ENCODE peak calls at places on chromosomes 3 and 15, in ten cellular contexts. M is CD4-positive, alpha-beta memory T cell; Y is heart left ventricle; K is ovary; E is left ventricle myocardium inferior; I is adrenal gland; T is bronchial epithelial cell; G is Karpas-422; X is cardiac muscle cell; F is dorsolateral prefrontal cortex. O is an unnamed sample.

GRCh38 chr3:149620291-149621020 is 37.4 kb downstream of the WWTR1 start:
- DNase-seq in E (no peak), X (no peak), T (no peak), I (no peak), F (no peak), G (no peak), M (no peak), Y (no peak), K (no peak), O (no peak)

GRCh38 chr3:100600181-100601042 is 9.0 kb upstream of the ADGRG7 start:
- DNase-seq in M (no peak), E (no peak), G (no peak), F (no peak), X (no peak), T (peak), Y (no peak), K (no peak), I (no peak), O (no peak)

GRCh38 chr3:47578691-47579632 is at the start of gene CSPG5:
- DNase-seq in Y (no peak), T (no peak), E (peak), I (no peak), K (peak), X (peak), F (peak), G (no peak), M (peak), O (no peak)

GRCh38 chr15:101062063-101062462 is 142.9 kb downstream of the LRRK1 start:
- DNase-seq in X (no peak), I (no peak), G (peak), T (no peak), F (no peak), M (no peak), Y (no peak), K (no peak), E (no peak), O (no peak)

GRCh38 chr3:175431396-175431795 is 572.3 kb downstream of the NAALADL2 start:
- DNase-seq in G (no peak), F (no peak), T (no peak), K (no peak), E (no peak), X (no peak), Y (no peak), I (no peak), M (no peak), O (no peak)

GRCh38 chr3:170726976-170727661 is 141.2 kb upstream of the SLC7A14 start:
- DNase-seq in I (no peak), G (no peak), Y (no peak), T (peak), X (no peak), M (no peak), E (no peak), F (no peak), K (no peak), O (no peak)

GRCh38 chr3:127478922-127479321 is 111.6 kb downstream of the TPRA1 start:
- DNase-seq in K (no peak), M (no peak), T (no peak), F (no peak), E (no peak), X (no peak), G (no peak), Y (no peak), I (no peak), O (no peak)

GRCh38 chr15:101710806-101711205 is 13.5 kb downstream of the TARS3 start:
- DNase-seq in G (no peak), E (no peak), M (no peak), F (no peak), K (no peak), I (no peak), T (peak), Y (no peak), X (no peak), O (no peak)

GRCh38 chr15:99123706-99124451 is 19.0 kb downstream of the SYNM start:
- DNase-seq in T (peak), I (peak), F (peak), Y (peak), X (peak), E (peak), K (peak), G (no peak), M (no peak), O (no peak)

GRCh38 chr3:52798978-52799476 is 4.4 kb downstream of the ITIH3 start:
- DNase-seq in Y (no peak), F (no peak), X (no peak), E (no peak), G (peak), T (peak), M (no peak), I (peak), K (no peak), O (no peak)

GRCh38 chr3:66797916-66798560 is 200.1 kb upstream of the KBTBD8 start:
- DNase-seq in I (peak), E (peak), T (no peak), G (no peak), F (peak), X (peak), Y (peak), K (no peak), M (no peak), O (no peak)

GRCh38 chr15:37134699-37135131 is 34.4 kb upstream of the MEIS2 start:
- DNase-seq in X (peak), I (peak), G (peak), F (no peak), M (no peak), K (no peak), T (peak), E (no peak), Y (no peak), O (no peak)

GRCh38 chr15:38886315-38887163 is 321.9 kb upstream of the RASGRP1 start:
- DNase-seq in I (no peak), X (no peak), K (no peak), Y (no peak), E (no peak), F (no peak), G (no peak), M (no peak), T (peak), O (no peak)

GRCh38 chr3:147930417-147930816 is 521.3 kb downstream of the ZIC1 start:
- DNase-seq in Y (no peak), X (no peak), E (no peak), I (no peak), F (no peak), M (no peak), K (no peak), T (peak), G (no peak), O (no peak)
- H3K4me3 ChIP-seq in Y (no peak), X (no peak), E (no peak), I (no peak), F (no peak), M (no peak), K (no peak), T (no peak), G (no peak), O (no peak)

GRCh38 chr15:53830707-53831386 is 71.4 kb upstream of the WDR72 start:
- DNase-seq in Y (no peak), M (no peak), G (no peak), T (no peak), K (no peak), E (no peak), X (no peak), F (no peak), I (no peak), O (no peak)
- H3K4me3 ChIP-seq in Y (no peak), M (no peak), G (no peak), T (no peak), K (no peak), E (no peak), X (no peak), F (no peak), I (no peak), O (no peak)

GRCh38 chr3:58342676-58343075 is 10.0 kb downstream of the PXK start:
- DNase-seq in T (no peak), Y (no peak), K (no peak), G (no peak), I (no peak), X (no peak), F (no peak), M (no peak), E (no peak), O (no peak)
- H3K4me3 ChIP-seq in T (no peak), Y (no peak), K (no peak), G (no peak), I (no peak), X (no peak), F (no peak), M (no peak), E (no peak), O (no peak)

GRCh38 chr15:55743615-55743978 is 645 bp upstream of the PRTG start:
- DNase-seq in G (no peak), I (no peak), E (no peak), X (no peak), F (no peak), M (no peak), K (no peak), Y (no peak), T (no peak), O (no peak)

GRCh38 chr15:55742927-55743614 is at the start of gene PRTG:
- DNase-seq in F (peak), G (no peak), K (peak), M (no peak), I (peak), X (peak), Y (peak), T (no peak), E (peak), O (no peak)

GRCh38 chr15:55741592-55742497 is 1.1 kb downstream of the PRTG start:
- DNase-seq in F (no peak), K (peak), E (no peak), I (peak), X (peak), G (no peak), T (no peak), M (no peak), Y (peak), O (peak)

GRCh38 chr15:55740981-55741591 is 1.9 kb downstream of the PRTG start:
- DNase-seq in K (no peak), Y (no peak), M (no peak), F (no peak), G (no peak), E (no peak), X (no peak), T (no peak), I (no peak), O (no peak)

DNA sequence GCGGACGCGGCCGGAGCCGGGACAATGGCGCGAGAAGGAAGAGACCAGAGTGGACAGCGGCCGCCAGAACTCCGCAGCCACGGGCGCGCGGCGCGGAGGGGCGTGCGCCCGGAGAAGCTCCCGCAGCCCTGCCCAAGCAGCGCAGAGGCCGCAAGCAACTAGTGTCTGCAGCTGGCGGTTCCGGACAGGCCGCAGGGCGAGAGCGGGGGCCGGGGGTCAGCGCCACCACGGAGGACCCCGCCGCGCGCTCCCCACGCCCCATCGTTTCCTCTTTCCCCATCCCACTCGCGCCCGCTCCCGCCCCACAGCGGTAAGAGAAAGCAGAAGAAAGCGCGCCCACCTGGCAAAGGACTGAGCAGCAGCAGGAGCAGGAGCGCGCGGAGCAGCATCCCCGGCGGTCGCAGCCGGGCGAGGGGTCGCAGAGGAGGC is 440 bp downstream of the PRTG start:
- DNase-seq in T (no peak), K (peak), M (no peak), G (no peak), X (peak), E (peak), Y (peak), F (peak), I (peak), O (peak)
- H3K4me3 ChIP-seq in T (peak), K (peak), M (peak), G (no peak), X (peak), E (peak), Y (peak), F (peak), I (no peak), O (peak)

GRCh38 chr3:174159629-174160028 is 699.5 kb upstream of the NAALADL2 start:
- DNase-seq in T (no peak), G (no peak), X (no peak), E (no peak), K (no peak), Y (no peak), I (no peak), F (no peak), M (no peak), O (no peak)
- H3K4me3 ChIP-seq in T (no peak), G (no peak), X (no peak), E (no peak), K (no peak), Y (no peak), I (no peak), F (no peak), M (no peak), O (no peak)

DNA sequence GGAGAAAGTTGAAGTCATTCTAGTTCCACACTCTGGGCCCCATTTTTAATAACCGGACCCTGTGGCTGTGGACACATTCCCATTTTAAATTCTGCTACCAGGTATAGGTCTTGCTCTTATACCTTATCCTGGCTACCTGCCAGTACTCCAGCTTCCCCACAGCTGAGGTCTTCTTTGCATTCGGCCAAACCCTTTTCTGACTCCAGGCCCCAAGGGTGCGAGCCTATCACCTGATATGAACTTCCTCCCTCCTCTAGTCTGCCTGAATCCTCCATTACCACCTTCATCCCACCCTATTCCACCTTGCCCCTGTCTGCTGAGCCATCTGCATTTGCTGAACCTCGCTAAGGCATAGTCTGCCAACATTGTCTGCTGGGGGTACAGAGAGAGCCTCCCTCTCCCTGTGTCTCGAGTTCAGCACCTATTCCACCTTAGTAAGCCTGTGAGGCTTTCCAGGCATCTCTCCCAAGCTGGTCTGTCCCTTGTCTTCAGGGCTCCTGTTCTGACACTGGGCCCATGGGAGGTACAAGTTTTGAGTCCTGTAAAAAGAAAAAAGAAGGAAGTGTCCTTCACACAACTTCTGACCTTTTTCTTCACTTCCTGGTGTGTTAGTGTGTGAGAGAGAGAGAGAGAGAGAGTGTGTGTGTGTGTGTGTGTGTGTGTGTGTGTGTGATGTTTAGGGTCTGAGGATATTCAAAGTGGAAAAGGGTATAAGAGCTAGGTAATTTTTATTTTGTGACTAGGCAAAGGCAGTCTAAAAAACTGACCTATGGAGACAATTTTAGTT is 27.0 kb downstream of the PDE8A start:
- DNase-seq in Y (no peak), K (no peak), X (no peak), F (no peak), E (no peak), T (no peak), M (no peak), G (no peak), I (no peak), O (no peak)
- H3K4me3 ChIP-seq in Y (no peak), K (no peak), X (no peak), F (no peak), E (no peak), T (no peak), M (no peak), G (no peak), I (no peak), O (no peak)

GRCh38 chr3:186189492-186189891 is 80.6 kb upstream of the ETV5 start:
- DNase-seq in E (no peak), T (peak), F (no peak), M (no peak), G (no peak), Y (no peak), K (no peak), X (no peak), I (no peak), O (no peak)

GRCh38 chr3:186198442-186198841 is 89.6 kb upstream of the ETV5 start:
- DNase-seq in E (no peak), G (no peak), Y (no peak), M (no peak), F (no peak), I (no peak), T (no peak), K (no peak), X (no peak), O (no peak)

GRCh38 chr3:186193534-186194450 is 84.9 kb upstream of the ETV5 start:
- DNase-seq in K (no peak), I (no peak), X (peak), G (no peak), Y (peak), T (no peak), F (no peak), E (no peak), M (no peak), O (no peak)

GRCh38 chr3:186192823-186193222 is 83.9 kb upstream of the ETV5 start:
- DNase-seq in Y (no peak), K (no peak), T (no peak), F (no peak), I (no peak), X (no peak), G (no peak), M (no peak), E (no peak), O (no peak)

GRCh38 chr3:186194451-186194811 is 85.5 kb upstream of the ETV5 start:
- DNase-seq in Y (no peak), I (no peak), K (no peak), G (no peak), T (no peak), F (no peak), M (no peak), E (no peak), X (no peak), O (no peak)
- H3K4me3 ChIP-seq in Y (no peak), I (no peak), K (no peak), G (no peak), T (no peak), F (no peak), M (no peak), E (peak), X (no peak), O (no peak)

GRCh38 chr3:129281726-129282125 is 3.1 kb downstream of the HMCES start:
- DNase-seq in I (no peak), E (no peak), K (no peak), F (no peak), Y (no peak), T (no peak), M (no peak), X (no peak), G (peak), O (no peak)
- H3K4me3 ChIP-seq in I (no peak), E (no peak), K (no peak), F (no peak), Y (no peak), T (no peak), M (no peak), X (no peak), G (peak), O (no peak)

O was measured in GM06990.